ENCODE peak calls at places on chromosomes 5 and 9, in ten cellular contexts. One of them, this sample, is unnamed.

GRCh38 chr9:109192732-109193361 is 25.8 kb upstream of the FRRS1L start:
- DNase-seq in stimulated activated CD4-positive, alpha-beta T cell treated with anti-CD3 and anti-CD28 coated beads, Interleukin-1b, Interleukin-23, amount 100 ng/mL, for 4 hours: no peak
- DNase-seq in hypothalamus: no peak
- DNase-seq in H4: no peak
- DNase-seq in A673: no peak
- DNase-seq in NAMALWA: peak; percentile 14
- DNase-seq in EL: peak; percentile 20
- DNase-seq in nephron progenitor cell: peak; percentile 50
- DNase-seq in MCF 10A: peak; percentile 63
- DNase-seq in cerebellar cortex: peak; percentile 44
- DNase-seq in this sample: peak; percentile 68

GRCh38 chr9:15469406-15469805 is 41.4 kb downstream of the PSIP1 start:
- DNase-seq in stimulated activated CD4-positive, alpha-beta T cell treated with anti-CD3 and anti-CD28 coated beads, Interleukin-1b, Interleukin-23, amount 100 ng/mL, for 4 hours: no peak
- DNase-seq in hypothalamus: no peak
- DNase-seq in H4: no peak
- DNase-seq in A673: no peak
- DNase-seq in NAMALWA: no peak
- DNase-seq in EL: no peak
- DNase-seq in nephron progenitor cell: no peak
- DNase-seq in MCF 10A: no peak
- DNase-seq in cerebellar cortex: peak; percentile 37
- DNase-seq in this sample: no peak

GRCh38 chr9:13817754-13818278 is 496.1 kb downstream of the NFIB start:
- DNase-seq in stimulated activated CD4-positive, alpha-beta T cell treated with anti-CD3 and anti-CD28 coated beads, Interleukin-1b, Interleukin-23, amount 100 ng/mL, for 4 hours: no peak
- DNase-seq in hypothalamus: no peak
- DNase-seq in H4: no peak
- DNase-seq in A673: no peak
- DNase-seq in NAMALWA: no peak
- DNase-seq in EL: no peak
- DNase-seq in nephron progenitor cell: no peak
- DNase-seq in MCF 10A: no peak
- DNase-seq in cerebellar cortex: no peak
- DNase-seq in this sample: no peak

GRCh38 chr5:147874910-147875367 is 3.6 kb upstream of the SCGB3A2 start:
- DNase-seq in stimulated activated CD4-positive, alpha-beta T cell treated with anti-CD3 and anti-CD28 coated beads, Interleukin-1b, Interleukin-23, amount 100 ng/mL, for 4 hours: no peak
- DNase-seq in hypothalamus: no peak
- DNase-seq in H4: no peak
- DNase-seq in A673: no peak
- DNase-seq in NAMALWA: no peak
- DNase-seq in EL: no peak
- DNase-seq in nephron progenitor cell: no peak
- DNase-seq in MCF 10A: no peak
- DNase-seq in cerebellar cortex: no peak
- DNase-seq in this sample: no peak

GRCh38 chr5:116544542-116545241 is 29.9 kb downstream of the SEMA6A start:
- DNase-seq in stimulated activated CD4-positive, alpha-beta T cell treated with anti-CD3 and anti-CD28 coated beads, Interleukin-1b, Interleukin-23, amount 100 ng/mL, for 4 hours: no peak
- DNase-seq in hypothalamus: no peak
- DNase-seq in H4: no peak
- DNase-seq in A673: no peak
- DNase-seq in NAMALWA: no peak
- DNase-seq in EL: no peak
- DNase-seq in nephron progenitor cell: no peak
- DNase-seq in MCF 10A: no peak
- DNase-seq in cerebellar cortex: no peak
- DNase-seq in this sample: peak; percentile 51

GRCh38 chr9:111743275-111743674 is 51.5 kb downstream of the SHOC1 start:
- DNase-seq in stimulated activated CD4-positive, alpha-beta T cell treated with anti-CD3 and anti-CD28 coated beads, Interleukin-1b, Interleukin-23, amount 100 ng/mL, for 4 hours: no peak
- DNase-seq in hypothalamus: no peak
- DNase-seq in H4: peak; percentile 89
- DNase-seq in A673: peak; percentile 14
- DNase-seq in NAMALWA: no peak
- DNase-seq in EL: peak; percentile 89
- DNase-seq in nephron progenitor cell: no peak
- DNase-seq in MCF 10A: peak; percentile 94
- DNase-seq in cerebellar cortex: no peak
- DNase-seq in this sample: no peak

GRCh38 chr9:128484686-128485413 is 19.7 kb upstream of the GLE1 start:
- DNase-seq in stimulated activated CD4-positive, alpha-beta T cell treated with anti-CD3 and anti-CD28 coated beads, Interleukin-1b, Interleukin-23, amount 100 ng/mL, for 4 hours: no peak
- DNase-seq in hypothalamus: no peak
- DNase-seq in H4: no peak
- DNase-seq in A673: no peak
- DNase-seq in NAMALWA: no peak
- DNase-seq in EL: no peak
- DNase-seq in nephron progenitor cell: no peak
- DNase-seq in MCF 10A: no peak
- DNase-seq in cerebellar cortex: no peak
- DNase-seq in this sample: no peak

GRCh38 chr9:110093417-110093816 is 114.5 kb downstream of the C9orf152 start:
- DNase-seq in stimulated activated CD4-positive, alpha-beta T cell treated with anti-CD3 and anti-CD28 coated beads, Interleukin-1b, Interleukin-23, amount 100 ng/mL, for 4 hours: no peak
- DNase-seq in hypothalamus: no peak
- DNase-seq in H4: no peak
- DNase-seq in A673: no peak
- DNase-seq in NAMALWA: no peak
- DNase-seq in EL: no peak
- DNase-seq in nephron progenitor cell: no peak
- DNase-seq in MCF 10A: no peak
- DNase-seq in cerebellar cortex: no peak
- DNase-seq in this sample: no peak

GRCh38 chr9:97941323-97941722 is 3.4 kb upstream of the HEMGN start:
- DNase-seq in stimulated activated CD4-positive, alpha-beta T cell treated with anti-CD3 and anti-CD28 coated beads, Interleukin-1b, Interleukin-23, amount 100 ng/mL, for 4 hours: no peak
- DNase-seq in hypothalamus: no peak
- DNase-seq in H4: no peak
- DNase-seq in A673: no peak
- DNase-seq in NAMALWA: no peak
- DNase-seq in EL: no peak
- DNase-seq in nephron progenitor cell: no peak
- DNase-seq in MCF 10A: no peak
- DNase-seq in cerebellar cortex: no peak
- DNase-seq in this sample: no peak

GRCh38 chr9:8156336-8156735 is 356.8 kb upstream of the DMAC1 start:
- DNase-seq in stimulated activated CD4-positive, alpha-beta T cell treated with anti-CD3 and anti-CD28 coated beads, Interleukin-1b, Interleukin-23, amount 100 ng/mL, for 4 hours: no peak
- DNase-seq in hypothalamus: no peak
- DNase-seq in H4: no peak
- DNase-seq in A673: no peak
- DNase-seq in NAMALWA: peak; percentile 2
- DNase-seq in EL: no peak
- DNase-seq in nephron progenitor cell: no peak
- DNase-seq in MCF 10A: no peak
- DNase-seq in cerebellar cortex: no peak
- DNase-seq in this sample: no peak

GRCh38 chr5:67511911-67512310 is 315.3 kb upstream of the CD180 start:
- DNase-seq in stimulated activated CD4-positive, alpha-beta T cell treated with anti-CD3 and anti-CD28 coated beads, Interleukin-1b, Interleukin-23, amount 100 ng/mL, for 4 hours: no peak
- DNase-seq in hypothalamus: no peak
- DNase-seq in H4: no peak
- DNase-seq in A673: peak; percentile 33
- DNase-seq in NAMALWA: no peak
- DNase-seq in EL: no peak
- DNase-seq in nephron progenitor cell: no peak
- DNase-seq in MCF 10A: no peak
- DNase-seq in cerebellar cortex: peak; percentile 98
- DNase-seq in this sample: no peak

GRCh38 chr9:135978650-135979461 is 17.7 kb upstream of the UBAC1 start:
- DNase-seq in stimulated activated CD4-positive, alpha-beta T cell treated with anti-CD3 and anti-CD28 coated beads, Interleukin-1b, Interleukin-23, amount 100 ng/mL, for 4 hours: no peak
- DNase-seq in hypothalamus: peak; percentile 70
- DNase-seq in H4: no peak
- DNase-seq in A673: peak; percentile 52
- DNase-seq in NAMALWA: no peak
- DNase-seq in EL: no peak
- DNase-seq in nephron progenitor cell: no peak
- DNase-seq in MCF 10A: no peak
- DNase-seq in cerebellar cortex: no peak
- DNase-seq in this sample: no peak

GRCh38 chr9:121023064-121023463 is 27.0 kb downstream of the C5 start:
- DNase-seq in stimulated activated CD4-positive, alpha-beta T cell treated with anti-CD3 and anti-CD28 coated beads, Interleukin-1b, Interleukin-23, amount 100 ng/mL, for 4 hours: no peak
- DNase-seq in hypothalamus: no peak
- DNase-seq in H4: no peak
- DNase-seq in A673: peak; percentile 18
- DNase-seq in NAMALWA: no peak
- DNase-seq in EL: peak; percentile 11
- DNase-seq in nephron progenitor cell: no peak
- DNase-seq in MCF 10A: peak; percentile 36
- DNase-seq in cerebellar cortex: no peak
- DNase-seq in this sample: no peak

GRCh38 chr9:121301881-121302286 is 33.9 kb downstream of the GSN start:
- DNase-seq in stimulated activated CD4-positive, alpha-beta T cell treated with anti-CD3 and anti-CD28 coated beads, Interleukin-1b, Interleukin-23, amount 100 ng/mL, for 4 hours: no peak
- DNase-seq in hypothalamus: no peak
- DNase-seq in H4: no peak
- DNase-seq in A673: no peak
- DNase-seq in NAMALWA: no peak
- DNase-seq in EL: no peak
- DNase-seq in nephron progenitor cell: no peak
- DNase-seq in MCF 10A: no peak
- DNase-seq in cerebellar cortex: no peak
- DNase-seq in this sample: peak; percentile 20

GRCh38 chr5:180069589-180070247 is 1.8 kb downstream of the RNF130 start:
- DNase-seq in stimulated activated CD4-positive, alpha-beta T cell treated with anti-CD3 and anti-CD28 coated beads, Interleukin-1b, Interleukin-23, amount 100 ng/mL, for 4 hours: no peak
- DNase-seq in hypothalamus: peak; percentile 72
- DNase-seq in H4: peak; percentile 40
- DNase-seq in A673: no peak
- DNase-seq in NAMALWA: no peak
- DNase-seq in EL: no peak
- DNase-seq in nephron progenitor cell: no peak
- DNase-seq in MCF 10A: peak; percentile 33
- DNase-seq in cerebellar cortex: peak; percentile 57
- DNase-seq in this sample: peak; percentile 46

GRCh38 chr9:104087894-104088293 is 6.2 kb upstream of the SMC2 start:
- DNase-seq in stimulated activated CD4-positive, alpha-beta T cell treated with anti-CD3 and anti-CD28 coated beads, Interleukin-1b, Interleukin-23, amount 100 ng/mL, for 4 hours: no peak
- DNase-seq in hypothalamus: no peak
- DNase-seq in H4: no peak
- DNase-seq in A673: no peak
- DNase-seq in NAMALWA: peak; percentile 7
- DNase-seq in EL: no peak
- DNase-seq in nephron progenitor cell: no peak
- DNase-seq in MCF 10A: no peak
- DNase-seq in cerebellar cortex: no peak
- DNase-seq in this sample: no peak

GRCh38 chr9:93585695-93586094 is 9.3 kb downstream of the PHF2 start:
- DNase-seq in stimulated activated CD4-positive, alpha-beta T cell treated with anti-CD3 and anti-CD28 coated beads, Interleukin-1b, Interleukin-23, amount 100 ng/mL, for 4 hours: no peak
- DNase-seq in hypothalamus: no peak
- DNase-seq in H4: no peak
- DNase-seq in A673: no peak
- DNase-seq in NAMALWA: no peak
- DNase-seq in EL: no peak
- DNase-seq in nephron progenitor cell: no peak
- DNase-seq in MCF 10A: no peak
- DNase-seq in cerebellar cortex: no peak
- DNase-seq in this sample: no peak

GRCh38 chr5:88925692-88926490 is 42.9 kb upstream of the MEF2C start:
- DNase-seq in stimulated activated CD4-positive, alpha-beta T cell treated with anti-CD3 and anti-CD28 coated beads, Interleukin-1b, Interleukin-23, amount 100 ng/mL, for 4 hours: no peak
- DNase-seq in hypothalamus: no peak
- DNase-seq in H4: no peak
- DNase-seq in A673: no peak
- DNase-seq in NAMALWA: no peak
- DNase-seq in EL: no peak
- DNase-seq in nephron progenitor cell: no peak
- DNase-seq in MCF 10A: no peak
- DNase-seq in cerebellar cortex: no peak
- DNase-seq in this sample: no peak

GRCh38 chr5:1161108-1161831 is 40.1 kb upstream of the SLC6A19 start:
- DNase-seq in stimulated activated CD4-positive, alpha-beta T cell treated with anti-CD3 and anti-CD28 coated beads, Interleukin-1b, Interleukin-23, amount 100 ng/mL, for 4 hours: no peak
- DNase-seq in hypothalamus: no peak
- DNase-seq in H4: no peak
- DNase-seq in A673: no peak
- DNase-seq in NAMALWA: no peak
- DNase-seq in EL: no peak
- DNase-seq in nephron progenitor cell: no peak
- DNase-seq in MCF 10A: peak; percentile 87
- DNase-seq in cerebellar cortex: no peak
- DNase-seq in this sample: peak; percentile 74

GRCh38 chr5:73176250-73176649 is 3.3 kb downstream of the TMEM174 start:
- DNase-seq in stimulated activated CD4-positive, alpha-beta T cell treated with anti-CD3 and anti-CD28 coated beads, Interleukin-1b, Interleukin-23, amount 100 ng/mL, for 4 hours: no peak
- DNase-seq in hypothalamus: no peak
- DNase-seq in H4: no peak
- DNase-seq in A673: no peak
- DNase-seq in NAMALWA: no peak
- DNase-seq in EL: no peak
- DNase-seq in nephron progenitor cell: no peak
- DNase-seq in MCF 10A: no peak
- DNase-seq in cerebellar cortex: no peak
- DNase-seq in this sample: no peak

GRCh38 chr5:125006011-125006685 is 259.7 kb upstream of the ZNF608 start:
- DNase-seq in stimulated activated CD4-positive, alpha-beta T cell treated with anti-CD3 and anti-CD28 coated beads, Interleukin-1b, Interleukin-23, amount 100 ng/mL, for 4 hours: no peak
- DNase-seq in hypothalamus: no peak
- DNase-seq in H4: no peak
- DNase-seq in A673: peak; percentile 85
- DNase-seq in NAMALWA: peak; percentile 96
- DNase-seq in EL: no peak
- DNase-seq in nephron progenitor cell: peak; percentile 10
- DNase-seq in MCF 10A: no peak
- DNase-seq in cerebellar cortex: peak; percentile 56
- DNase-seq in this sample: no peak

GRCh38 chr5:72517961-72518690 is 10.9 kb upstream of the ZNF366 start:
- DNase-seq in stimulated activated CD4-positive, alpha-beta T cell treated with anti-CD3 and anti-CD28 coated beads, Interleukin-1b, Interleukin-23, amount 100 ng/mL, for 4 hours: no peak
- DNase-seq in hypothalamus: no peak
- DNase-seq in H4: no peak
- DNase-seq in A673: no peak
- DNase-seq in NAMALWA: no peak
- DNase-seq in EL: no peak
- DNase-seq in nephron progenitor cell: no peak
- DNase-seq in MCF 10A: no peak
- DNase-seq in cerebellar cortex: no peak
- DNase-seq in this sample: peak; percentile 49

GRCh38 chr9:87128008-87128623 is 180.8 kb upstream of the GAS1 start:
- DNase-seq in stimulated activated CD4-positive, alpha-beta T cell treated with anti-CD3 and anti-CD28 coated beads, Interleukin-1b, Interleukin-23, amount 100 ng/mL, for 4 hours: no peak
- DNase-seq in hypothalamus: no peak
- DNase-seq in H4: no peak
- DNase-seq in A673: no peak
- DNase-seq in NAMALWA: no peak
- DNase-seq in EL: no peak
- DNase-seq in nephron progenitor cell: no peak
- DNase-seq in MCF 10A: no peak
- DNase-seq in cerebellar cortex: no peak
- DNase-seq in this sample: no peak

GRCh38 chr5:91018185-91018584 is 364.9 kb downstream of the ARRDC3 start:
- DNase-seq in stimulated activated CD4-positive, alpha-beta T cell treated with anti-CD3 and anti-CD28 coated beads, Interleukin-1b, Interleukin-23, amount 100 ng/mL, for 4 hours: no peak
- DNase-seq in hypothalamus: no peak
- DNase-seq in H4: no peak
- DNase-seq in A673: no peak
- DNase-seq in NAMALWA: no peak
- DNase-seq in EL: no peak
- DNase-seq in nephron progenitor cell: no peak
- DNase-seq in MCF 10A: peak; percentile 9
- DNase-seq in cerebellar cortex: no peak
- DNase-seq in this sample: no peak

GRCh38 chr9:113613815-113614413 is 150.4 kb downstream of the RGS3 start:
- DNase-seq in stimulated activated CD4-positive, alpha-beta T cell treated with anti-CD3 and anti-CD28 coated beads, Interleukin-1b, Interleukin-23, amount 100 ng/mL, for 4 hours: no peak
- DNase-seq in hypothalamus: no peak
- DNase-seq in H4: no peak
- DNase-seq in A673: no peak
- DNase-seq in NAMALWA: no peak
- DNase-seq in EL: no peak
- DNase-seq in nephron progenitor cell: no peak
- DNase-seq in MCF 10A: no peak
- DNase-seq in cerebellar cortex: no peak
- DNase-seq in this sample: no peak

GRCh38 chr5:59746261-59746765 is 147.2 kb downstream of the PDE4D start:
- DNase-seq in stimulated activated CD4-positive, alpha-beta T cell treated with anti-CD3 and anti-CD28 coated beads, Interleukin-1b, Interleukin-23, amount 100 ng/mL, for 4 hours: no peak
- DNase-seq in hypothalamus: no peak
- DNase-seq in H4: peak; percentile 20
- DNase-seq in A673: no peak
- DNase-seq in NAMALWA: no peak
- DNase-seq in EL: peak; percentile 67
- DNase-seq in nephron progenitor cell: no peak
- DNase-seq in MCF 10A: peak; percentile 88
- DNase-seq in cerebellar cortex: peak; percentile 7
- DNase-seq in this sample: no peak

GRCh38 chr5:124866355-124867063 is 120.1 kb upstream of the ZNF608 start:
- DNase-seq in stimulated activated CD4-positive, alpha-beta T cell treated with anti-CD3 and anti-CD28 coated beads, Interleukin-1b, Interleukin-23, amount 100 ng/mL, for 4 hours: no peak
- DNase-seq in hypothalamus: no peak
- DNase-seq in H4: no peak
- DNase-seq in A673: no peak
- DNase-seq in NAMALWA: no peak
- DNase-seq in EL: peak; percentile 44
- DNase-seq in nephron progenitor cell: no peak
- DNase-seq in MCF 10A: no peak
- DNase-seq in cerebellar cortex: no peak
- DNase-seq in this sample: no peak

GRCh38 chr5:39580702-39581498 is 156.1 kb upstream of the DAB2 start:
- DNase-seq in stimulated activated CD4-positive, alpha-beta T cell treated with anti-CD3 and anti-CD28 coated beads, Interleukin-1b, Interleukin-23, amount 100 ng/mL, for 4 hours: no peak
- DNase-seq in hypothalamus: no peak
- DNase-seq in H4: no peak
- DNase-seq in A673: peak; percentile 53
- DNase-seq in NAMALWA: no peak
- DNase-seq in EL: peak; percentile 74
- DNase-seq in nephron progenitor cell: no peak
- DNase-seq in MCF 10A: no peak
- DNase-seq in cerebellar cortex: no peak
- DNase-seq in this sample: no peak